ENCODE peak calls at places on chromosomes 3 and 15, in seven cellular contexts. One of them, this sample, is unnamed.

GRCh38 chr3:535566-536416 is 339.2 kb downstream of the CHL1 start:
- DNase-seq in IMR-90: peak
- DNase-seq in mesenchymal stem cell: no peak
- DNase-seq in mesendoderm: peak
- DNase-seq in H9: peak
- DNase-seq in H1: peak
- DNase-seq in trophoblast cell: no peak
- DNase-seq in this sample: no peak

GRCh38 chr3:112811150-112811884 is 35.3 kb downstream of the CD200R1L start:
- DNase-seq in mesenchymal stem cell: peak
- DNase-seq in mesendoderm: no peak
- DNase-seq in H9: no peak
- DNase-seq in IMR-90: peak
- DNase-seq in trophoblast cell: no peak
- DNase-seq in H1: no peak
- DNase-seq in this sample: no peak

GRCh38 chr15:53036641-53037040 is 246.5 kb upstream of the ONECUT1 start:
- DNase-seq in trophoblast cell: no peak
- DNase-seq in mesenchymal stem cell: no peak
- DNase-seq in H1: no peak
- DNase-seq in mesendoderm: peak
- DNase-seq in IMR-90: no peak
- DNase-seq in H9: no peak
- DNase-seq in this sample: no peak

GRCh38 chr15:26771917-26772587 is 814 bp downstream of the GABRB3 start:
- DNase-seq in H1: no peak
- DNase-seq in trophoblast cell: no peak
- DNase-seq in mesenchymal stem cell: no peak
- DNase-seq in IMR-90: no peak
- DNase-seq in mesendoderm: no peak
- DNase-seq in H9: no peak
- DNase-seq in this sample: peak

GRCh38 chr3:126672741-126673140 is 17.8 kb upstream of the TXNRD3 start:
- DNase-seq in H9: peak
- DNase-seq in mesenchymal stem cell: no peak
- DNase-seq in IMR-90: no peak
- DNase-seq in mesendoderm: no peak
- DNase-seq in H1: peak
- DNase-seq in trophoblast cell: no peak
- DNase-seq in this sample: no peak

GRCh38 chr15:62173215-62173614 is 8.1 kb upstream of the C2CD4B start:
- DNase-seq in H1: no peak
- DNase-seq in mesenchymal stem cell: no peak
- DNase-seq in H9: no peak
- DNase-seq in trophoblast cell: no peak
- DNase-seq in mesendoderm: no peak
- DNase-seq in IMR-90: no peak
- DNase-seq in this sample: no peak

GRCh38 chr3:187828571-187829452 is 83.5 kb upstream of the BCL6 start:
- DNase-seq in mesendoderm: no peak
- DNase-seq in mesenchymal stem cell: no peak
- DNase-seq in H1: peak
- DNase-seq in trophoblast cell: no peak
- DNase-seq in H9: no peak
- DNase-seq in IMR-90: no peak
- DNase-seq in this sample: no peak

GRCh38 chr15:69200773-69201745 is 40.6 kb downstream of the GLCE start:
- DNase-seq in mesenchymal stem cell: no peak
- DNase-seq in trophoblast cell: no peak
- DNase-seq in IMR-90: no peak
- DNase-seq in mesendoderm: peak
- DNase-seq in H9: no peak
- DNase-seq in H1: no peak
- DNase-seq in this sample: no peak

GRCh38 chr15:90240856-90241255 is 6.8 kb downstream of the GDPGP1 start:
- DNase-seq in mesendoderm: no peak
- DNase-seq in H9: no peak
- DNase-seq in H1: no peak
- DNase-seq in trophoblast cell: no peak
- DNase-seq in mesenchymal stem cell: no peak
- DNase-seq in IMR-90: no peak
- DNase-seq in this sample: no peak

GRCh38 chr15:37086521-37086920 is 13.8 kb downstream of the MEIS2 start:
- DNase-seq in mesendoderm: no peak
- DNase-seq in mesenchymal stem cell: peak
- DNase-seq in H9: no peak
- DNase-seq in trophoblast cell: no peak
- DNase-seq in H1: no peak
- DNase-seq in IMR-90: peak
- DNase-seq in this sample: no peak

GRCh38 chr15:91104111-91104510 is 4.1 kb downstream of the SV2B start:
- DNase-seq in H1: no peak
- DNase-seq in mesendoderm: no peak
- DNase-seq in mesenchymal stem cell: no peak
- DNase-seq in H9: no peak
- DNase-seq in trophoblast cell: no peak
- DNase-seq in IMR-90: no peak
- DNase-seq in this sample: no peak

GRCh38 chr3:189714991-189715961 is 84.1 kb downstream of the TP63 start:
- DNase-seq in trophoblast cell: no peak
- DNase-seq in mesendoderm: no peak
- DNase-seq in IMR-90: peak
- DNase-seq in H9: no peak
- DNase-seq in mesenchymal stem cell: peak
- DNase-seq in H1: no peak
- DNase-seq in this sample: no peak

GRCh38 chr15:66803182-66803729 is 101.2 kb downstream of the SMAD6 start:
- DNase-seq in H1: peak
- DNase-seq in IMR-90: peak
- DNase-seq in mesendoderm: peak
- DNase-seq in mesenchymal stem cell: peak
- DNase-seq in trophoblast cell: peak
- DNase-seq in H9: peak
- DNase-seq in this sample: peak

GRCh38 chr15:90836296-90836871 is 32.0 kb upstream of the FURIN start:
- DNase-seq in H9: no peak
- DNase-seq in mesendoderm: peak
- DNase-seq in H1: no peak
- DNase-seq in IMR-90: peak
- DNase-seq in trophoblast cell: peak
- DNase-seq in mesenchymal stem cell: peak
- DNase-seq in this sample: no peak

GRCh38 chr3:197599089-197599765 is 43.5 kb upstream of the BDH1 start:
- DNase-seq in mesendoderm: peak
- DNase-seq in H9: peak
- DNase-seq in IMR-90: peak
- DNase-seq in mesenchymal stem cell: peak
- DNase-seq in H1: peak
- DNase-seq in trophoblast cell: peak
- DNase-seq in this sample: peak

GRCh38 chr3:139238281-139239030 is 105.4 kb upstream of the MRPS22 start:
- DNase-seq in mesenchymal stem cell: no peak
- DNase-seq in IMR-90: no peak
- DNase-seq in H9: no peak
- DNase-seq in trophoblast cell: no peak
- DNase-seq in mesendoderm: no peak
- DNase-seq in H1: peak
- DNase-seq in this sample: no peak

GRCh38 chr3:64741344-64741743 is 53.5 kb upstream of the ADAMTS9 start:
- DNase-seq in mesendoderm: no peak
- DNase-seq in IMR-90: peak
- DNase-seq in H1: no peak
- DNase-seq in mesenchymal stem cell: peak
- DNase-seq in H9: no peak
- DNase-seq in trophoblast cell: no peak
- DNase-seq in this sample: no peak

GRCh38 chr3:13335062-13335461 is 85.1 kb downstream of the NUP210 start:
- DNase-seq in H9: no peak
- DNase-seq in mesenchymal stem cell: no peak
- DNase-seq in IMR-90: no peak
- DNase-seq in trophoblast cell: no peak
- DNase-seq in mesendoderm: no peak
- DNase-seq in H1: no peak
- DNase-seq in this sample: no peak
- H3K18ac ChIP-seq in H9: no peak
- H3K18ac ChIP-seq in mesenchymal stem cell: no peak
- H3K18ac ChIP-seq in IMR-90: no peak
- H3K18ac ChIP-seq in trophoblast cell: no peak
- H3K18ac ChIP-seq in mesendoderm: no peak
- H3K18ac ChIP-seq in H1: no peak
- H3K18ac ChIP-seq in this sample: peak

DNA sequence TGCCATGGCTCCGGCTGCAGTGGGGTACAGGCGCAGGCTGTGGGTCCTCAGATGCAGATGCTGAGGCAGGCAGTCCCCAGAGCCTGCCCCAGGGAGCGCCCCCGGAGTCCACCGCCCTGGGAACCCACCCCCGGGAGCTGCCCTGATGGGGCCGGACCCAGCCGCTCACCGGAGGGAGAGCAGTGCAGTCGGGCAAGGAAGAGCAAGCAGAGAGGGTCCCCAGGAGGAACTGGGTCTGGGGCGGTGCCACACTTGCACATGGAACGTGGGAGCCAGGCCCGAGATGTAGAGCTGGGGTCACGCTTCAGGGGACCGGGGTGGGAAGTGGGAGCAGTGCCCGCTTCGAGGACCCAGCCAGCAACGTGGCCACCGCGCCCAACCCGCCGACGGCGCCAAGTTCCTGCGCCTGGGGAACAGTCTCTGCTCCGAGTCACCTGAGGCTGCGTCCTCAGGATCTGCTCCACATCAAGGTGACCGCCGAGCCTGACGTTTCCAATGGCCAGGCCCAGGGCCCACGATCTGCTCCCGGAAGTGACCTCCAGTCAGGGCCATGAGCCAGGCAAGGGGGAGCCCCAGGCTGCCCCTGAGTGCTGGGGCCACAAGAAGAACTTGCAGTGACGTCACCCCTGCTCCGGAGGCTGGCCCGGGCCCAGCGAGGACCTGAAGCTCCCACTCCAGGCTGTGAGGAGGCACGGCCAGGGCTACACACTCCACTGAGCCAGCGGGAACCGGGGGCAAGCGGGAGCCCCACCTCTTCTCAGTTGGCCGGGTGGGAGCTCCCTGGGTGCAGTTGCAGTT is 27.0 kb upstream of the TFG start:
- DNase-seq in H1: no peak
- DNase-seq in mesenchymal stem cell: no peak
- DNase-seq in trophoblast cell: no peak
- DNase-seq in mesendoderm: no peak
- DNase-seq in H9: no peak
- DNase-seq in IMR-90: no peak
- DNase-seq in this sample: no peak
- H3K18ac ChIP-seq in H1: no peak
- H3K18ac ChIP-seq in mesenchymal stem cell: no peak
- H3K18ac ChIP-seq in trophoblast cell: no peak
- H3K18ac ChIP-seq in mesendoderm: no peak
- H3K18ac ChIP-seq in H9: no peak
- H3K18ac ChIP-seq in IMR-90: no peak
- H3K18ac ChIP-seq in this sample: peak

GRCh38 chr3:16668776-16669545 is 63.7 kb upstream of the DAZL start:
- DNase-seq in H9: no peak
- DNase-seq in H1: no peak
- DNase-seq in trophoblast cell: no peak
- DNase-seq in IMR-90: no peak
- DNase-seq in mesenchymal stem cell: no peak
- DNase-seq in mesendoderm: no peak
- DNase-seq in this sample: no peak
- H3K18ac ChIP-seq in H9: no peak
- H3K18ac ChIP-seq in H1: no peak
- H3K18ac ChIP-seq in trophoblast cell: no peak
- H3K18ac ChIP-seq in IMR-90: no peak
- H3K18ac ChIP-seq in mesenchymal stem cell: no peak
- H3K18ac ChIP-seq in mesendoderm: no peak
- H3K18ac ChIP-seq in this sample: no peak

GRCh38 chr3:50557106-50557505 is 10.4 kb downstream of the C3orf18 start:
- DNase-seq in trophoblast cell: no peak
- DNase-seq in mesenchymal stem cell: no peak
- DNase-seq in mesendoderm: no peak
- DNase-seq in H9: no peak
- DNase-seq in H1: no peak
- DNase-seq in IMR-90: no peak
- DNase-seq in this sample: no peak
- H3K18ac ChIP-seq in trophoblast cell: no peak
- H3K18ac ChIP-seq in mesenchymal stem cell: no peak
- H3K18ac ChIP-seq in mesendoderm: no peak
- H3K18ac ChIP-seq in H9: no peak
- H3K18ac ChIP-seq in H1: no peak
- H3K18ac ChIP-seq in IMR-90: no peak
- H3K18ac ChIP-seq in this sample: no peak

This sample was measured in neuronal stem cell.